ENCODE peak calls at places on chromosomes 5 and 9, in nine cellular contexts. Y, N, W, O, T, L, U, H and B are unnamed samples. For H3K4me1, the result is how much of the 10 kb centered on the place peaks cover.

GRCh38 chr5:149730620-149731331 is 666 bp downstream of the PPARGC1B start:
- DNase-seq in Y (peak), N (peak), W (peak), O (peak), T (peak), L (no peak), U (no peak), H (no peak), B (no peak)

GRCh38 chr5:173907686-173908371 is 19.7 kb downstream of the CPEB4 start:
- DNase-seq in Y (no peak), N (no peak), W (peak), O (peak), T (no peak), L (no peak), U (no peak), H (no peak), B (no peak)

GRCh38 chr9:6048039-6048438 is 32.6 kb upstream of the RANBP6 start:
- DNase-seq in Y (no peak), N (no peak), W (no peak), O (no peak), T (no peak), L (no peak), U (no peak), H (no peak), B (no peak)

GRCh38 chr5:28404363-28405071 is 1366.1 kb upstream of the CDH9 start:
- DNase-seq in Y (no peak), N (peak), W (no peak), O (no peak), T (no peak), L (no peak), U (no peak), H (no peak), B (no peak)

GRCh38 chr5:81183811-81184748 is 49.0 kb upstream of the CKMT2 start:
- DNase-seq in Y (no peak), N (no peak), W (no peak), O (no peak), T (no peak), L (no peak), U (no peak), H (no peak), B (no peak)

GRCh38 chr5:93601433-93602175 is 18.6 kb downstream of the NR2F1 start:
- DNase-seq in Y (peak), N (no peak), W (no peak), O (no peak), T (no peak), L (no peak), U (no peak), H (no peak), B (no peak)

GRCh38 chr5:100646011-100646410 is 110.8 kb downstream of the FAM174A start:
- DNase-seq in Y (no peak), N (no peak), W (no peak), O (no peak), T (no peak), L (no peak), U (no peak), H (no peak), B (no peak)

GRCh38 chr9:69674741-69675438 is 2.7 kb upstream of the APBA1 start:
- DNase-seq in Y (no peak), N (no peak), W (no peak), O (no peak), T (no peak), L (no peak), U (no peak), H (no peak), B (no peak)

GRCh38 chr5:174827521-174827920 is 103.1 kb downstream of the MSX2 start:
- DNase-seq in Y (no peak), N (no peak), W (no peak), O (no peak), T (no peak), L (no peak), U (no peak), H (no peak), B (no peak)

GRCh38 chr9:122857810-122858209 is 29.4 kb upstream of the PDCL start:
- DNase-seq in Y (no peak), N (no peak), W (no peak), O (no peak), T (no peak), L (no peak), U (no peak), H (no peak), B (no peak)

GRCh38 chr9:92404437-92404836 is at the start of gene OGN:
- DNase-seq in Y (no peak), N (no peak), W (no peak), O (no peak), T (no peak), L (no peak), U (no peak), H (no peak), B (no peak)

GRCh38 chr5:154087260-154087659 is 48.5 kb downstream of the MFAP3 start:
- DNase-seq in Y (peak), N (no peak), W (peak), O (no peak), T (no peak), L (no peak), U (no peak), H (no peak), B (no peak)

GRCh38 chr5:154221371-154221896 is 30.9 kb downstream of the GALNT10 start:
- DNase-seq in Y (peak), N (no peak), W (peak), O (peak), T (no peak), L (no peak), U (no peak), H (peak), B (no peak)

GRCh38 chr5:531749-532315 is 7.6 kb upstream of the SLC9A3 start:
- DNase-seq in Y (no peak), N (no peak), W (no peak), O (no peak), T (no peak), L (no peak), U (no peak), H (no peak), B (no peak)

GRCh38 chr5:65076251-65076869 is 307.6 kb downstream of the CWC27 start:
- DNase-seq in Y (peak), N (no peak), W (peak), O (no peak), T (no peak), L (no peak), U (peak), H (no peak), B (peak)

GRCh38 chr9:127539982-127540663 is 72.0 kb upstream of the STXBP1 start:
- DNase-seq in Y (no peak), N (no peak), W (no peak), O (peak), T (no peak), L (no peak), U (no peak), H (no peak), B (no peak)

GRCh38 chr5:175567954-175568353 is 89.6 kb downstream of the SFXN1 start:
- DNase-seq in Y (no peak), N (no peak), W (peak), O (no peak), T (no peak), L (no peak), U (no peak), H (no peak), B (no peak)

GRCh38 chr9:135949666-135950134 is 11.5 kb downstream of the UBAC1 start:
- DNase-seq in Y (no peak), N (no peak), W (no peak), O (no peak), T (no peak), L (no peak), U (no peak), H (no peak), B (no peak)

GRCh38 chr5:11045411-11045810 is 284.4 kb upstream of the DAP start:
- DNase-seq in Y (no peak), N (no peak), W (no peak), O (no peak), T (no peak), L (no peak), U (no peak), H (no peak), B (no peak)

GRCh38 chr9:114484854-114485443 is 20.3 kb downstream of the WHRN start:
- DNase-seq in Y (no peak), N (no peak), W (peak), O (no peak), T (no peak), L (no peak), U (no peak), H (peak), B (no peak)

GRCh38 chr5:113043491-113043931 is 66.9 kb downstream of the DCP2 start:
- DNase-seq in Y (peak), N (no peak), W (peak), O (no peak), T (no peak), L (peak), U (peak), H (peak), B (no peak)

GRCh38 chr9:80177949-80178480 is 606.2 kb downstream of the TLE4 start:
- DNase-seq in Y (no peak), N (no peak), W (no peak), O (no peak), T (no peak), L (no peak), U (no peak), H (no peak), B (no peak)

GRCh38 chr9:105930007-105930627 is 235.8 kb downstream of the TMEM38B start:
- DNase-seq in Y (no peak), N (no peak), W (no peak), O (no peak), T (no peak), L (no peak), U (no peak), H (peak), B (no peak)

GRCh38 chr5:121967187-121967586 is 5.4 kb downstream of the SRFBP1 start:
- DNase-seq in Y (no peak), N (no peak), W (peak), O (no peak), T (no peak), L (no peak), U (no peak), H (no peak), B (no peak)

GRCh38 chr5:11293523-11293922 is 532.5 kb upstream of the DAP start:
- DNase-seq in Y (no peak), N (no peak), W (no peak), O (no peak), T (no peak), L (no peak), U (no peak), H (no peak), B (no peak)

GRCh38 chr5:168404366-168404765 is 81.9 kb upstream of the RARS1 start:
- DNase-seq in Y (no peak), N (no peak), W (no peak), O (peak), T (no peak), L (no peak), U (no peak), H (no peak), B (no peak)

GRCh38 chr5:151745071-151745705 is 13.2 kb downstream of the ATOX1 start:
- DNase-seq in Y (no peak), N (no peak), W (no peak), O (peak), T (no peak), L (peak), U (no peak), H (peak), B (no peak)

GRCh38 chr5:94329115-94329514 is 289.3 kb downstream of the KIAA0825 start:
- DNase-seq in Y (peak), N (no peak), W (no peak), O (no peak), T (no peak), L (no peak), U (no peak), H (no peak), B (no peak)

GRCh38 chr5:56543431-56544385 is 271.6 kb upstream of the MAP3K1 start:
- DNase-seq in Y (no peak), N (no peak), W (no peak), O (no peak), T (no peak), L (no peak), U (no peak), H (no peak), B (no peak)

DNA sequence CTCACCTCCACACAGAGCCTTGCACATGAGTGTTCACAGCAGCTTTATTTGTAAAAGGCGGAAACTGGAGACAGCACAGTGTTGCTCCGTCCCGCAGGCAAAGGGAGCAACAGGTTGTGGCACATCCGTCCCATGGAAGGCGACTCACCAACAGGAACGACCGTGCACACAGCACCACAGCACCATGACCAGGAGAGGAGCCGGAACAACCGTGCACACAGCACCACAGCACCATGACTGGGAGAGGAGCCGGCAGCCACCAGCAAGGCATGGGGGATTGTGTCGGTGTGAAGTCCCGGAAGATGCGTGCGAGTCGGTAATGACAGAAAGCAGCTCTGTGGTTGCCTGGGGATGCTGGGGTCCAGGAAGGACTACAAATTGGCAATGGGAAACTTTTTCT is 158.5 kb downstream of the C9orf50 start:
- DNase-seq in Y (no peak), N (peak), W (no peak), O (no peak), T (no peak), L (no peak), U (no peak), H (no peak), B (no peak)
- H3K4me1 ChIP-seq in Y (under half), N (under half), W (under half), O (under half), T (under half), L (under half), U (half or more), H (half or more), B (under half)

GRCh38 chr5:32439086-32439642 is 5.4 kb downstream of the ZFR start:
- DNase-seq in Y (no peak), N (no peak), W (no peak), O (no peak), T (no peak), L (no peak), U (no peak), H (no peak), B (no peak)
- H3K4me1 ChIP-seq in Y (under half), N (half or more), W (under half), O (under half), T (under half), L (under half), U (half or more), H (half or more), B (under half)

GRCh38 chr9:134061688-134062371 is 6.0 kb downstream of the BRD3 start:
- DNase-seq in Y (peak), N (no peak), W (no peak), O (no peak), T (peak), L (no peak), U (no peak), H (peak), B (no peak)
- H3K4me1 ChIP-seq in Y (under half), N (under half), W (under half), O (under half), T (under half), L (under half), U (half or more), H (half or more), B (under half)

DNA sequence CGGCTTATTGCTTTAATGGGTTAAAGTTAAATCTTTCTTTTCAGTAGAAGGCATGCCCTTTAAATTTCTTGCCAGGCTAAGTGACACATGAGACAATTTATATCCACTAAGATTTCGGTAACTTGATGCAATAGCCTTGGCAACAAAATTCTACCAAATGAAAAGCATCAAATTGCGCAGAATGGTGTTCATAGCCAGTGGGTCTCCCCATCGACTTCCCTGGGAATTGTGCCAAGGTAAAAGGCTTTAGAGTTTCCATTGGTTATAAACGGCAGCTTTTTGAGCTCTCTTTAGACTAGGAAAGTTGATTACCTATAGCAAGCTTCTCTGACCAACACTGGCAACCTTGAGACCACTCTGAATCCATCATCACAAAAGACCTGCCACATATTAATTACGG is 358.4 kb downstream of the ARRDC3 start:
- DNase-seq in Y (no peak), N (no peak), W (no peak), O (no peak), T (no peak), L (no peak), U (no peak), H (peak), B (no peak)
- H3K4me1 ChIP-seq in Y (under half), N (under half), W (under half), O (under half), T (under half), L (under half), U (under half), H (half or more), B (under half)

GRCh38 chr9:77946969-77947368 is 84.6 kb downstream of the GNAQ start:
- DNase-seq in Y (no peak), N (peak), W (no peak), O (no peak), T (no peak), L (no peak), U (no peak), H (no peak), B (no peak)
- H3K4me1 ChIP-seq in Y (under half), N (under half), W (under half), O (under half), T (under half), L (under half), U (under half), H (under half), B (under half)

GRCh38 chr9:87386490-87386889 is 111.2 kb upstream of the DAPK1 start:
- DNase-seq in Y (no peak), N (no peak), W (no peak), O (no peak), T (no peak), L (no peak), U (peak), H (no peak), B (no peak)
- H3K4me1 ChIP-seq in Y (under half), N (under half), W (under half), O (under half), T (under half), L (under half), U (under half), H (under half), B (under half)

GRCh38 chr5:139637438-139638089 is 10.6 kb upstream of the CXXC5 start:
- DNase-seq in Y (peak), N (peak), W (peak), O (peak), T (peak), L (peak), U (peak), H (peak), B (no peak)

GRCh38 chr5:139636207-139636792 is 11.8 kb upstream of the CXXC5 start:
- DNase-seq in Y (no peak), N (peak), W (peak), O (no peak), T (no peak), L (no peak), U (no peak), H (no peak), B (no peak)

GRCh38 chr5:139635606-139636206 is 12.4 kb upstream of the CXXC5 start:
- DNase-seq in Y (peak), N (peak), W (peak), O (no peak), T (no peak), L (no peak), U (peak), H (peak), B (no peak)

GRCh38 chr5:139638090-139638735 is 9.9 kb upstream of the CXXC5 start:
- DNase-seq in Y (peak), N (peak), W (peak), O (no peak), T (peak), L (no peak), U (no peak), H (peak), B (no peak)

GRCh38 chr5:139636975-139637408 is 11.2 kb upstream of the CXXC5 start:
- DNase-seq in Y (no peak), N (no peak), W (peak), O (no peak), T (no peak), L (no peak), U (no peak), H (no peak), B (no peak)
- H3K4me1 ChIP-seq in Y (under half), N (under half), W (half or more), O (under half), T (under half), L (under half), U (half or more), H (under half), B (under half)

DNA sequence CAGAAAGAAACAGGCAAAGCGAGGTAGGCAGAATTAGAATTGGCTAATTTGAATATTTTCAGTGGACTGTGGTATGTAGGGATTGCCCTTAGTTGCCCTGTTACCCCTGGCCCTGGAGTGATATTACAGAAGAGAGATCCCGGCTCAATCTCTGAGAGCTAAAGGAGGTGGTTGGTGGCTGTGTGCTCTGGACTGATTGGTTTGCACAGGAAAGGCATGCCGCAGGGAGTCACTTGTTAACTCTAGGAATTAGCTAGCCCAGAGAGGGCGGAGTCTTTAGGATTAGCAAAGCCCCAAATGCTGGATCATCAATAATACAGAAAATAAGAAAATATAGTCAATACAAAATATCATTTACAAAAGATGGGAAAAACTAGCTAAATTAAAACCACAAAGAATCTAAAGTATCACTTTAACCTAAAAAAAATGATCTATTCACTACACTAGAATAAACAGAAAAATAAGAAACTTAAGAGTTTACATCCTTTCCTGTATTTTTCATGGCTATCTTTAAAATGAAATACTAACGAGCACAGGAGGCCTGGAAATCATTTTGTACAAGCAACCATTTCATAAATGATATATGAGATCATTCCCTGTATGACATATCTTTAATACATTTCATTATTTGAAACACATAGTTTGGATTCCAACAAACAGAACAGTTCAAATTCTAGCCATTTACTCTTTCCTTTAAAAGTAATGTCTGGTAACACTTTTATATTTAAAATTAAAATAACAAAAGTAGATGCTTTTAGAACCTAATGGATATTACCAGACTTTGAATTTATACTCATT is 71.1 kb downstream of the GNAQ start:
- DNase-seq in Y (peak), N (no peak), W (no peak), O (no peak), T (no peak), L (no peak), U (no peak), H (no peak), B (no peak)
- H3K4me1 ChIP-seq in Y (under half), N (under half), W (under half), O (under half), T (under half), L (under half), U (under half), H (under half), B (under half)

DNA sequence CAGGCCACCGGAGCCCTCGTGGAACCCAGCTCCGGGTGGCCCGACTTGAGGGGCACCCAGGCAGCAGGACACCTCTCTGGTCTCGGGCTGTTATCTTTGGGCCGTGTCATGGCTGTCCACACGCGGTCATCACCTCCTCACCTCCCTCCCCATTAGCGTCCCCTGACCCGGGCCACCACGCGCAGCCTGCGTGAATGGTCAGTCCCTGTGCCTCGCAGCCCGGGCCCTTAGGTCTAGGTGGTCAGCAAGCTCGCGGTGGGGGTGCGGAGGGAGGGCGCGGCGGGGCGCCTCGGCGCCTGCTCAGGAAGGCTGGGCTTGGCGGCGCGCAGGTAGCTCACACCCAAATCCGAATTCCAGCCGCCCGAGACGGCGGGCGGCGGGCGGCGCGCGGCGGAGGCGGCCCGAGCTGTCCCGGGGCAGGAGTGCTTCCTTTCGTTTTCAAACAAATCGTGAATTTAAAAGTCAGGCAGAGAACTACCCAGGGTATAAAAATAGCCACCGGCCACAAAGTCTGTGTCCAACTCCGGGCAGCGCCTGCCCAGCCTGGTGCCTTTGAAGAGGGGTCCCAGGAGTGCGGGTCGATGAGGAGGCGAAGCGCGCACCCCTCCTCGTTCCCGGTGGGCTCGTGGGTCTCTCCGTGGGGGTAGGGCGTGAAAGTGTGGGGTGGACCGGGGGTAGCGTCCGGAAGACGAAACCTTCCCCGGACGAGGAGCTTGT is 1.0 kb upstream of the RXRA start:
- DNase-seq in Y (peak), N (peak), W (peak), O (peak), T (peak), L (no peak), U (no peak), H (peak), B (no peak)
- H3K4me1 ChIP-seq in Y (half or more), N (under half), W (under half), O (under half), T (under half), L (under half), U (half or more), H (under half), B (under half)